ENCODE peak calls at places on chromosomes 7 and 10, in six cellular contexts. T is fibroblast of the aortic adventitia, M is GM10248, X is OCI-LY7, R is AG09319, O is hepatocyte. W is an unnamed sample.

GRCh38 chr10:110724937-110725336 is 80.8 kb downstream of the RBM20 start:
- DNase-seq in R (no peak), T (no peak), O (no peak), X (no peak), M (no peak), W (no peak)

GRCh38 chr10:77164616-77165311 is 472.8 kb downstream of the KCNMA1 start:
- DNase-seq in O (no peak), R (no peak), T (peak), X (no peak), M (no peak), W (no peak)

GRCh38 chr10:11876805-11877395 is 53.7 kb downstream of the PROSER2 start:
- DNase-seq in M (no peak), O (no peak), R (no peak), T (no peak), X (no peak), W (no peak)

GRCh38 chr7:28017372-28017771 is 163.2 kb downstream of the JAZF1 start:
- DNase-seq in X (no peak), M (no peak), O (no peak), R (no peak), T (peak), W (no peak)

GRCh38 chr10:31426425-31426824 is 107.4 kb downstream of the ZEB1 start:
- DNase-seq in O (peak), R (peak), T (peak), M (no peak), X (no peak), W (no peak)

GRCh38 chr10:70657036-70657435 is 15.3 kb upstream of the ADAMTS14 start:
- DNase-seq in M (no peak), X (no peak), O (no peak), R (no peak), T (peak), W (peak)

GRCh38 chr10:6037422-6037821 is 24.7 kb downstream of the IL2RA start:
- DNase-seq in T (no peak), O (no peak), R (no peak), M (no peak), X (peak), W (no peak)

GRCh38 chr7:2104716-2105115 is 128.0 kb downstream of the MAD1L1 start:
- DNase-seq in M (no peak), T (no peak), O (no peak), R (no peak), X (no peak), W (no peak)

GRCh38 chr7:158567153-158567603 is 20.4 kb downstream of the PTPRN2 start:
- DNase-seq in X (no peak), M (no peak), R (no peak), O (no peak), T (no peak), W (no peak)

GRCh38 chr7:47778153-47778661 is 170.1 kb downstream of the PKD1L1 start:
- DNase-seq in X (no peak), O (no peak), M (no peak), T (no peak), R (no peak), W (no peak)

GRCh38 chr10:132918264-132918616 is 24.1 kb downstream of the CFAP46 start:
- DNase-seq in R (no peak), T (no peak), O (no peak), M (no peak), X (no peak), W (no peak)

GRCh38 chr7:100570954-100571828 is 2.5 kb downstream of the SAP25 start:
- DNase-seq in X (no peak), O (peak), R (no peak), T (no peak), M (no peak), W (no peak)

GRCh38 chr7:100567045-100567730 is 6.5 kb downstream of the SAP25 start:
- DNase-seq in O (no peak), M (no peak), T (no peak), R (no peak), X (no peak), W (no peak)

GRCh38 chr7:100568176-100568935 is 5.3 kb downstream of the SAP25 start:
- DNase-seq in O (peak), X (no peak), T (no peak), R (no peak), M (no peak), W (peak)

GRCh38 chr7:100567751-100568175 is 5.9 kb downstream of the SAP25 start:
- DNase-seq in R (no peak), T (no peak), M (no peak), O (no peak), X (no peak), W (no peak)

GRCh38 chr7:100568936-100569844 is 4.5 kb downstream of the SAP25 start:
- DNase-seq in M (peak), O (peak), T (no peak), R (no peak), X (peak), W (peak)
- TF ChIP-seq CTCF in M (peak), O (peak), T (peak), R (peak), X (peak), W (peak)

DNA sequence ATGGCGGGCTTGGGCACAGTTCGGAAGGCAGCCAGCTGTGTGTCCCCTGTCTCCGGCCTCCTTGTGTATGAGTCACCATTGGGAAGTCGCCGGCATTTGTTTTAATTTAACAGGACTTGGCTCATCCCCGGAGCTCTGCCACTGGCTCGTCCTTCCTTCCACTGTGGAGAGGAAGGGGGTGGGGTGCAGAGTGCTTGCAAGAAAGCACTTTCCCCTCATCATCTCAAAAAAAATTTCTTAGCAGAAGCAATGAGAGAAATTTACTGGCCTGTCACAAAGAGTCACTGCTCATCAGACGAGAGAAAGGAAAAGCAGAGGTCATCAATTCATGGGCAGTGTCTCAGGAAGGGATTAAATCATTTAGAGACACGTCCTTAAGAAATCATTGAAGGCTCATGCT is 93.2 kb downstream of the BMS1 start:
- DNase-seq in O (peak), M (no peak), R (no peak), X (no peak), T (peak), W (no peak)
- TF ChIP-seq CTCF in O (no peak), M (no peak), R (no peak), X (no peak), T (no peak), W (no peak)

DNA sequence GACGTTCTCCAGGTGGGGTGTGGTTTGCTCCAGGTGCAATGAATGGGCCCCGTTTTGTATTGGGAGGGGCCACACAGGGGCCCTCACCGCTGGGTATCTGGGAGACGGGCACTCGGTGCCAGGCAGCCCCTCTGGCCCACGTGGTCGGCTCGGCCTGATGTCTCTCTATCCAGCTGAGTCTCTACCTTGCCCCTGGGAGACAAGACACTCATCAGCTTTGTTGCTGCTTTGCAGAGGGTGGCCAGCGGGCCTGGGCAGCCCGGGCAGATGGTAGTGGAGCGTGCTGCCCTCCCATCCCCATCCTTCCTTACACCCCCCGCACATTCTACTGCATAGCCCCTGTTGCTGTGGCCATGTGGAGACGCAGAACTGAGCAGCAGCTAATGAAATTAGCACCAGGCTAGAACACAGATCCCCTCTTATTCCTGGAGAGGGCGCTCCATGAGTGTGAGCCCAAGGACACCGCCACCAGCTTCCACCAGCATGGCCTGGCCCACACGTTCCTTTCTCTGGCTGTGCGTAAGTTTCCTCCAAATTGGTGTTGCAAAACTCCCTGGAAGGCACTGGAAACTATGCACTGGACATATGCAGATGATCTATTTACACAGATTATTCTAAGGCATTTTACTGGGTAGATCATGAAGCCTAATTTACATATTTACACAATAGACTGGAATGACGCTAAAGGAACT is 455.8 kb upstream of the FOXK1 start:
- DNase-seq in M (no peak), R (no peak), X (no peak), T (no peak), O (no peak), W (no peak)
- TF ChIP-seq CTCF in M (no peak), R (no peak), X (no peak), T (no peak), O (no peak), W (peak)

GRCh38 chr7:79063019-79063698 is 390.3 kb downstream of the MAGI2 start:
- DNase-seq in X (no peak), M (no peak), O (no peak), T (peak), R (no peak), W (no peak)
- TF ChIP-seq CTCF in X (peak), M (no peak), O (no peak), T (peak), R (no peak), W (peak)

GRCh38 chr7:143398616-143399015 is 10.0 kb downstream of the EPHA1 start:
- DNase-seq in T (no peak), O (no peak), M (no peak), R (no peak), X (no peak), W (no peak)

GRCh38 chr7:143397710-143398530 is 10.7 kb downstream of the EPHA1 start:
- DNase-seq in M (no peak), O (no peak), T (no peak), X (no peak), R (no peak), W (no peak)

GRCh38 chr7:143399642-143400041 is 9.0 kb downstream of the EPHA1 start:
- DNase-seq in X (no peak), M (no peak), R (no peak), O (no peak), T (no peak), W (no peak)

GRCh38 chr7:143401265-143401664 is 7.4 kb downstream of the EPHA1 start:
- DNase-seq in X (no peak), M (no peak), T (no peak), R (no peak), O (no peak), W (no peak)

GRCh38 chr7:143399151-143399550 is 9.5 kb downstream of the EPHA1 start:
- DNase-seq in O (no peak), T (no peak), M (no peak), R (no peak), X (no peak), W (no peak)
- TF ChIP-seq CTCF in O (no peak), T (no peak), M (no peak), R (no peak), X (no peak), W (no peak)

GRCh38 chr10:58017719-58018367 is 249.9 kb downstream of the IPMK start:
- DNase-seq in M (no peak), X (no peak), T (peak), O (no peak), R (peak), W (no peak)
- TF ChIP-seq CTCF in M (no peak), X (no peak), T (peak), O (no peak), R (peak), W (no peak)

W was measured in type B pancreatic cell.